ENCODE peak calls at places on chromosomes 16 and 17, in four cellular contexts. One of them, this sample, is unnamed.

GRCh38 chr17:47267354-47267828 is 13.8 kb downstream of the ITGB3 start:
- DNase-seq in activated T-helper 1 cell treated with anti-CD3 and anti-CD28 coated beads, Interleukin-2, amount 50 U/mL, for 16 hours: no peak
- DNase-seq in body of pancreas: no peak
- DNase-seq in HepG2: peak
- DNase-seq in this sample: no peak

GRCh38 chr16:351804-352520 is 561 bp downstream of the AXIN1 start:
- DNase-seq in HepG2: no peak
- DNase-seq in body of pancreas: peak
- DNase-seq in activated T-helper 1 cell treated with anti-CD3 and anti-CD28 coated beads, Interleukin-2, amount 50 U/mL, for 16 hours: peak
- DNase-seq in this sample: no peak

GRCh38 chr16:87816507-87817100 is 50.8 kb upstream of the KLHDC4 start:
- DNase-seq in HepG2: no peak
- DNase-seq in body of pancreas: no peak
- DNase-seq in activated T-helper 1 cell treated with anti-CD3 and anti-CD28 coated beads, Interleukin-2, amount 50 U/mL, for 16 hours: no peak
- DNase-seq in this sample: no peak

GRCh38 chr17:83175551-83176271 is 96.3 kb downstream of the METRNL start:
- DNase-seq in HepG2: no peak
- DNase-seq in activated T-helper 1 cell treated with anti-CD3 and anti-CD28 coated beads, Interleukin-2, amount 50 U/mL, for 16 hours: no peak
- DNase-seq in body of pancreas: peak
- DNase-seq in this sample: no peak

GRCh38 chr16:72876221-72876620 is 171.7 kb downstream of the ZFHX3 start:
- DNase-seq in activated T-helper 1 cell treated with anti-CD3 and anti-CD28 coated beads, Interleukin-2, amount 50 U/mL, for 16 hours: no peak
- DNase-seq in HepG2: no peak
- DNase-seq in body of pancreas: peak
- DNase-seq in this sample: no peak

GRCh38 chr16:69930117-69930776 is 20.9 kb upstream of the CLEC18A start:
- DNase-seq in body of pancreas: peak
- DNase-seq in HepG2: peak
- DNase-seq in activated T-helper 1 cell treated with anti-CD3 and anti-CD28 coated beads, Interleukin-2, amount 50 U/mL, for 16 hours: no peak
- DNase-seq in this sample: peak

GRCh38 chr16:52265446-52265861 is 281.5 kb downstream of the TOX3 start:
- DNase-seq in activated T-helper 1 cell treated with anti-CD3 and anti-CD28 coated beads, Interleukin-2, amount 50 U/mL, for 16 hours: no peak
- DNase-seq in body of pancreas: no peak
- DNase-seq in HepG2: no peak
- DNase-seq in this sample: no peak

GRCh38 chr17:31527606-31528005 is 136.1 kb downstream of the RAB11FIP4 start:
- DNase-seq in body of pancreas: no peak
- DNase-seq in activated T-helper 1 cell treated with anti-CD3 and anti-CD28 coated beads, Interleukin-2, amount 50 U/mL, for 16 hours: no peak
- DNase-seq in HepG2: no peak
- DNase-seq in this sample: no peak

GRCh38 chr17:57356722-57357391 is 100.5 kb downstream of the MSI2 start:
- DNase-seq in body of pancreas: no peak
- DNase-seq in activated T-helper 1 cell treated with anti-CD3 and anti-CD28 coated beads, Interleukin-2, amount 50 U/mL, for 16 hours: no peak
- DNase-seq in HepG2: no peak
- DNase-seq in this sample: no peak

GRCh38 chr16:68732068-68732680 is 4.9 kb upstream of the CDH1 start:
- DNase-seq in HepG2: peak
- DNase-seq in body of pancreas: peak
- DNase-seq in activated T-helper 1 cell treated with anti-CD3 and anti-CD28 coated beads, Interleukin-2, amount 50 U/mL, for 16 hours: no peak
- DNase-seq in this sample: peak

GRCh38 chr17:13114601-13115024 is 96.8 kb upstream of the ELAC2 start:
- DNase-seq in activated T-helper 1 cell treated with anti-CD3 and anti-CD28 coated beads, Interleukin-2, amount 50 U/mL, for 16 hours: no peak
- DNase-seq in HepG2: peak
- DNase-seq in body of pancreas: peak
- DNase-seq in this sample: peak

This sample was measured in HuH-7.